ENCODE peak calls at places on chromosomes 11 and 22, in five cellular contexts. One of them, this sample, is unnamed.
A peak's percentile ranks its signal among the peaks of the same experiment; 100 is the strongest.

GRCh38 chr22:50700387-50701075 is 27.9 kb downstream of the SHANK3 start:
- DNase-seq in epithelial cell of proximal tubule: peak; percentile 13
- DNase-seq in glutamatergic neuron: peak; percentile 16
- DNase-seq in left ventricle myocardium inferior: peak; percentile 9
- DNase-seq in osteocyte: no peak
- DNase-seq in this sample: no peak

GRCh38 chr22:39468487-39469325 is 11.9 kb downstream of the MGAT3 start:
- DNase-seq in epithelial cell of proximal tubule: no peak
- DNase-seq in glutamatergic neuron: no peak
- DNase-seq in left ventricle myocardium inferior: no peak
- DNase-seq in osteocyte: no peak
- DNase-seq in this sample: no peak

GRCh38 chr22:39345231-39345630 is 4.6 kb upstream of the SYNGR1 start:
- DNase-seq in epithelial cell of proximal tubule: no peak
- DNase-seq in glutamatergic neuron: no peak
- DNase-seq in left ventricle myocardium inferior: no peak
- DNase-seq in osteocyte: no peak
- DNase-seq in this sample: no peak

GRCh38 chr11:43316451-43316850 is 4.7 kb downstream of the API5 start:
- DNase-seq in epithelial cell of proximal tubule: no peak
- DNase-seq in glutamatergic neuron: no peak
- DNase-seq in left ventricle myocardium inferior: no peak
- DNase-seq in osteocyte: no peak
- DNase-seq in this sample: no peak

GRCh38 chr11:58965246-58965985 is 26.1 kb downstream of the GLYATL1 start:
- DNase-seq in epithelial cell of proximal tubule: no peak
- DNase-seq in glutamatergic neuron: no peak
- DNase-seq in left ventricle myocardium inferior: no peak
- DNase-seq in osteocyte: no peak
- DNase-seq in this sample: no peak

GRCh38 chr11:77658213-77659013 is 20.8 kb upstream of the CLNS1A start:
- DNase-seq in epithelial cell of proximal tubule: no peak
- DNase-seq in glutamatergic neuron: no peak
- DNase-seq in left ventricle myocardium inferior: no peak
- DNase-seq in osteocyte: no peak
- DNase-seq in this sample: no peak

GRCh38 chr11:126308271-126308671 is 4.4 kb downstream of the DCPS start:
- DNase-seq in epithelial cell of proximal tubule: no peak
- DNase-seq in glutamatergic neuron: no peak
- DNase-seq in left ventricle myocardium inferior: no peak
- DNase-seq in osteocyte: no peak
- DNase-seq in this sample: no peak

GRCh38 chr22:19546680-19547079 is 22.5 kb upstream of the CLDN5 start:
- DNase-seq in epithelial cell of proximal tubule: no peak
- DNase-seq in glutamatergic neuron: no peak
- DNase-seq in left ventricle myocardium inferior: no peak
- DNase-seq in osteocyte: no peak
- DNase-seq in this sample: no peak

GRCh38 chr11:28537822-28538221 is 429.6 kb downstream of the METTL15 start:
- DNase-seq in epithelial cell of proximal tubule: no peak
- DNase-seq in glutamatergic neuron: no peak
- DNase-seq in left ventricle myocardium inferior: no peak
- DNase-seq in osteocyte: no peak
- DNase-seq in this sample: no peak

GRCh38 chr22:37222440-37222971 is 10.2 kb upstream of the SSTR3 start:
- DNase-seq in epithelial cell of proximal tubule: no peak
- DNase-seq in glutamatergic neuron: no peak
- DNase-seq in left ventricle myocardium inferior: no peak
- DNase-seq in osteocyte: no peak
- DNase-seq in this sample: no peak

GRCh38 chr11:20336056-20336455 is 27.5 kb upstream of the HTATIP2 start:
- DNase-seq in epithelial cell of proximal tubule: no peak
- DNase-seq in glutamatergic neuron: no peak
- DNase-seq in left ventricle myocardium inferior: no peak
- DNase-seq in osteocyte: no peak
- DNase-seq in this sample: no peak

GRCh38 chr11:20342347-20343279 is 20.9 kb upstream of the HTATIP2 start:
- DNase-seq in epithelial cell of proximal tubule: no peak
- DNase-seq in glutamatergic neuron: peak; percentile 76
- DNase-seq in left ventricle myocardium inferior: no peak
- DNase-seq in osteocyte: no peak
- DNase-seq in this sample: no peak

DNA sequence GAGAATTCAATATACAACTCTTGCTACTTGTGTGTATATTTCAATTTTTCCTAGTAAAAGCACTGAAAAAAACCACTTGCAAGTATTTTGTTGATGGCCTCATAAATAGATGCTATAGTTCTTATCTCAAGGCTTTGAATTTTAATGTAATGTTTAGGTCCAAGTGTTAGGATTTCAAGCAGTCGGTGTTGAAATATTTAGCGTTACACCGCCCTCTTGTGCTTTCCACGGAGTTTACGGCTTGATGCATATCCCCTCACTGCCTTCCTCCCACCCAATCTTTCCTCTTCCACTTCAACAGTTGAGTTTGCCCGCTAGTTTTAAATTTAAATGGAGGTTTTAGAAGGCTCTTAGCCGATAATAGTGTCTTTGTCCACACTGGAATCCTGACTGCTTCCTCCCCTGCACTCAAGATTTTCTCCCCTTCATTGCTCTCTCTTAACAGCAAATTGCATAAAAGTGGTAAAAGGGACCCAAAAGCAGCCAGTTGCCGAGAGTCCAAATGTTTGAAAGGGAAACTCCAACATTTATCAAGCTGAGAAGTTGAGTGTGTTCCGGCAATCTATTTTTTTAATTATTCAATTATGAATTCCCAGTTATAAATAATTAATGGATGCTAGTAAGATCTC is 25.9 kb upstream of the HTATIP2 start:
- DNase-seq in epithelial cell of proximal tubule: no peak
- DNase-seq in glutamatergic neuron: peak; percentile 44
- DNase-seq in left ventricle myocardium inferior: no peak
- DNase-seq in osteocyte: no peak
- DNase-seq in this sample: no peak
- TF ChIP-seq CTCF in epithelial cell of proximal tubule: peak; percentile 72
- TF ChIP-seq CTCF in glutamatergic neuron: peak; percentile 39
- TF ChIP-seq CTCF in left ventricle myocardium inferior: peak; percentile 38
- TF ChIP-seq CTCF in osteocyte: peak; percentile 62
- TF ChIP-seq CTCF in this sample: no peak

GRCh38 chr11:93143800-93144199 is 54.0 kb downstream of the SLC36A4 start:
- DNase-seq in epithelial cell of proximal tubule: no peak
- DNase-seq in glutamatergic neuron: no peak
- DNase-seq in left ventricle myocardium inferior: no peak
- DNase-seq in osteocyte: no peak
- DNase-seq in this sample: no peak
- TF ChIP-seq CTCF in epithelial cell of proximal tubule: no peak
- TF ChIP-seq CTCF in glutamatergic neuron: no peak
- TF ChIP-seq CTCF in left ventricle myocardium inferior: no peak
- TF ChIP-seq CTCF in osteocyte: no peak
- TF ChIP-seq CTCF in this sample: no peak

GRCh38 chr11:1309498-1310314 is at the start of gene TOLLIP:
- DNase-seq in epithelial cell of proximal tubule: no peak
- DNase-seq in glutamatergic neuron: peak; percentile 99
- DNase-seq in left ventricle myocardium inferior: peak; percentile 96
- DNase-seq in osteocyte: peak; percentile 99
- DNase-seq in this sample: peak; percentile 100
- TF ChIP-seq CTCF in epithelial cell of proximal tubule: peak; percentile 4
- TF ChIP-seq CTCF in glutamatergic neuron: no peak
- TF ChIP-seq CTCF in left ventricle myocardium inferior: peak; percentile 34
- TF ChIP-seq CTCF in osteocyte: peak; percentile 25
- TF ChIP-seq CTCF in this sample: no peak

DNA sequence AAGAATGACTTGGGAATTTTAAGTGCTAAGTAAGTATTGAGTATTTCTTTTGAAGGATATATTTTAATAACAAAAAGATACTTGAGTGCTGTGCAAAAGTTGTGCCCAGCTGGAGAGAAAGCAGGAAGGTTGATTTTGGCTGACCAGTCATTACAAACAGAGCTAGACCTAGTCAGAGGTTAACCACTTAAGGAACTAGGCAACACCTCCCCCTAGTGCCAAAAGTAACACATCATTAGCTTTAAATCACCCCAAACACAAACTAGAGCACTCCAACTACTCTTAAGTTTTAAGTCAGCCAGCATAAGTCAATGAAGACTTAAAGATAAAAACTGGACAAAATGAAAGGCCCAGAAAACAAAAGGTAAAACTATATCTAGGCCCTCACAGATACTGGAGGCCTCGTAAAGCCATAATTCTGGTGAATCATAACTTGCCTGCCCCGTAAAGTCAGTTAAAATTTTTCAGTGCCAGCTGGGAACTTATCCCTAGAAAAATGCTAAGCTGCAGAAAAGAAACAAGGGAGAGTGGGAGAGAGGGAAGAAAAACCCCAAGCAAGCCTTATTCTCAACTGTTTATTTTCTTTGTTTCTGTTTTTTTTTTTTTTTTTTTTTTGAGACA is 4.6 kb downstream of the TMEM9B start:
- DNase-seq in epithelial cell of proximal tubule: no peak
- DNase-seq in glutamatergic neuron: no peak
- DNase-seq in left ventricle myocardium inferior: no peak
- DNase-seq in osteocyte: no peak
- DNase-seq in this sample: no peak
- TF ChIP-seq CTCF in epithelial cell of proximal tubule: peak; percentile 81
- TF ChIP-seq CTCF in glutamatergic neuron: peak; percentile 45
- TF ChIP-seq CTCF in left ventricle myocardium inferior: peak; percentile 66
- TF ChIP-seq CTCF in osteocyte: peak; percentile 79
- TF ChIP-seq CTCF in this sample: peak; percentile 56

GRCh38 chr22:30248484-30248883 is 1.9 kb upstream of the LIF start:
- DNase-seq in epithelial cell of proximal tubule: no peak
- DNase-seq in glutamatergic neuron: no peak
- DNase-seq in left ventricle myocardium inferior: no peak
- DNase-seq in osteocyte: no peak
- DNase-seq in this sample: no peak

GRCh38 chr22:30247974-30248373 is 1.4 kb upstream of the LIF start:
- DNase-seq in epithelial cell of proximal tubule: no peak
- DNase-seq in glutamatergic neuron: no peak
- DNase-seq in left ventricle myocardium inferior: no peak
- DNase-seq in osteocyte: no peak
- DNase-seq in this sample: no peak

GRCh38 chr22:30247561-30247960 is 1.0 kb upstream of the LIF start:
- DNase-seq in epithelial cell of proximal tubule: no peak
- DNase-seq in glutamatergic neuron: no peak
- DNase-seq in left ventricle myocardium inferior: no peak
- DNase-seq in osteocyte: no peak
- DNase-seq in this sample: no peak

GRCh38 chr22:30245985-30246901 is at the start of gene LIF:
- DNase-seq in epithelial cell of proximal tubule: no peak
- DNase-seq in glutamatergic neuron: peak; percentile 53
- DNase-seq in left ventricle myocardium inferior: no peak
- DNase-seq in osteocyte: no peak
- DNase-seq in this sample: peak; percentile 46

DNA sequence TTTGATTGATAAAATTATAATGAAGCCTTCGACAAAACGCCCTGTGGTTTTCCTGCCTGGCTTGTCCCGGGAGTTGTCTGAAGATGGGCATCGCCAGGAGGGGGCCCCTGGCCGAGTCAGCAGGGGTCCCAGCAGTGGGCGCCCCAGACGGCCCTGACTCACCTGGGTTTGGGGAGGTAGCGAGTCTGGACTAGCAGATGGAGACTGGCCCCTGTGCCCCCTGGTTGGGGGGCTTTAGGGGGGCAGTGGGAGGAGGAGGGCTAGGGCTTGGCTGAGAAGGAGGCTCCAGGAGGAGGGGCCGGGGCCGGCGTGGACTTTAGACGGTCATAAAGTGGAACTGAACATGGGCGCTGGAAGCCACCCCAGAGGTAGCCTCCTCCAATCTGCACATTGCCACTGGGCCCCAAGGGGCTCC is 410 bp upstream of the LIF start:
- DNase-seq in epithelial cell of proximal tubule: no peak
- DNase-seq in glutamatergic neuron: no peak
- DNase-seq in left ventricle myocardium inferior: no peak
- DNase-seq in osteocyte: no peak
- DNase-seq in this sample: no peak
- TF ChIP-seq CTCF in epithelial cell of proximal tubule: peak; percentile 20
- TF ChIP-seq CTCF in glutamatergic neuron: no peak
- TF ChIP-seq CTCF in left ventricle myocardium inferior: no peak
- TF ChIP-seq CTCF in osteocyte: no peak
- TF ChIP-seq CTCF in this sample: no peak

DNA sequence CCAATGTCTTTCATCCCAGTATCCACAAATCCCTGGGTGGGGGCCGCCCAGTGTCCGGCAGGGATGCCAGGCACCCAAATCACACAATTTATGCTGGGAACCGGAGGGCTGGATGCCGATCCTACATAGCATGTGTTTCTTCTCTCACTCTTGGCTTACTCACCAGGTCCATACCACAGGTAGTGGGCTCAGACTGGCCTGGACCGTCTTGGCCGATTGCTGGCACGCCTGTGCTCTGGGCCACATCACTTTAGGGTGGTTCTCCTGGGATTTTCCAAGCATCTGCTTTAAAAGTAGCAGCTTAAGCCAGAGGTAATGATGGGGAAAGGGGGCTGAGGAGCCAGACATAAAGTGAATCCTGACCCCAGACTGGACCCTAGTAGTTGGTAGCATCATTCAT is 22.6 kb upstream of the ALDH3B2 start:
- DNase-seq in epithelial cell of proximal tubule: no peak
- DNase-seq in glutamatergic neuron: no peak
- DNase-seq in left ventricle myocardium inferior: no peak
- DNase-seq in osteocyte: no peak
- DNase-seq in this sample: no peak
- TF ChIP-seq CTCF in epithelial cell of proximal tubule: no peak
- TF ChIP-seq CTCF in glutamatergic neuron: no peak
- TF ChIP-seq CTCF in left ventricle myocardium inferior: no peak
- TF ChIP-seq CTCF in osteocyte: no peak
- TF ChIP-seq CTCF in this sample: no peak

DNA sequence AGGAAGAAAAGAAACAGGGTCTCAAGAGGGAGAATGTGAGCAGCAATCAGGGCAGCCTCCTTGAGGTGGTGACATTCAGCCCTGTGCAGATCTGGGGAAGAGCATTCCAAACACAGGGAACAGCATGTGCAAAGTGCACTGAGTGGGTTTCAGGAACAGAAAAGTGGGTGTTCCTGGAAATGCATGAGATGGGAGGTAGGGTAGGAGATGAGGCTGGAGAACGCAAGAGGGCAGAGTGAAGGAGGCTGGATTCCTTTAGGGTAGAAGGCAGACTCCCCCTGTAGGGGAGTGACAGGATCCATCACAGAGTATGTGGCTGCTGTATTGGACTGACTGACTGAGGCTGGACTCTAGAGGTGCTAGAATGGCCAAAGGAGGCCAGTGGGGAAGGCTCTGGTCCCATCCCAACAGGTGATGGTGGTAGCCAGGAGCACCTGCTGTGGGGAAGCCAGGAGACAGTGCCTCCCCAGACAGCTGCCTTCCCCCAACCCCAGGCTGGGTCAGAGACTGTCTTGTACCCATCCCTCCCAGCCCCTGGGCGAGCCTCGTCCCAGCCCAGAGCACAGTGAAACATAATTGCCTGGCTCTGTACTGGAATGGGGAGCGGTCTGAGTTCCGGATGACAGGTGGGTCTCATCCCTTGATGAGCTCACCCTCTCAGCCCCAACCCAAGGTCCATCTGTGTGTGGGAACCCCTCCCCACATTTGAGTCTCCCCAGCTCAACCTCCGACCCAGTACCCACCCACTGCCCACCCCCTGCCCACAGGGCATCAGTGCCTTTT is 419.4 kb downstream of the MN1 start:
- DNase-seq in epithelial cell of proximal tubule: no peak
- DNase-seq in glutamatergic neuron: no peak
- DNase-seq in left ventricle myocardium inferior: no peak
- DNase-seq in osteocyte: peak; percentile 76
- DNase-seq in this sample: no peak
- TF ChIP-seq CTCF in epithelial cell of proximal tubule: no peak
- TF ChIP-seq CTCF in glutamatergic neuron: no peak
- TF ChIP-seq CTCF in left ventricle myocardium inferior: no peak
- TF ChIP-seq CTCF in osteocyte: no peak
- TF ChIP-seq CTCF in this sample: no peak

GRCh38 chr11:105861225-105861624 is 160.8 kb downstream of the MSANTD4 start:
- DNase-seq in epithelial cell of proximal tubule: no peak
- DNase-seq in glutamatergic neuron: no peak
- DNase-seq in left ventricle myocardium inferior: no peak
- DNase-seq in osteocyte: no peak
- DNase-seq in this sample: no peak
- TF ChIP-seq CTCF in epithelial cell of proximal tubule: peak; percentile 74
- TF ChIP-seq CTCF in glutamatergic neuron: no peak
- TF ChIP-seq CTCF in left ventricle myocardium inferior: no peak
- TF ChIP-seq CTCF in osteocyte: peak; percentile 24
- TF ChIP-seq CTCF in this sample: no peak

This sample was measured in natural killer cell.